ENCODE peak calls at places on chromosome 1, in eight cellular contexts. E is cardiac fibroblast; K is kidney epithelial cell; Q is fibroblast of mammary gland; C is tibial nerve; S is prostate gland; M is aorta; J is CD8-positive, alpha-beta T cell. O is an unnamed sample.
A peak's percentile ranks its signal among the peaks of the same experiment; 100 is the strongest.

GRCh38 chr1:25068829-25069228 is 138.8 kb upstream of the RUNX3 start:
- DNase-seq in E (no peak), K (no peak), Q (no peak), C (no peak), S (no peak), M (peak; percentile 39), J (no peak), O (no peak)

GRCh38 chr1:219239518-219239917 is 65.8 kb downstream of the LYPLAL1 start:
- DNase-seq in E (no peak), K (no peak), Q (no peak), C (no peak), S (no peak), M (no peak), J (no peak), O (no peak)

GRCh38 chr1:106564192-106564591 is 492.3 kb upstream of the PRMT6 start:
- DNase-seq in E (no peak), K (no peak), Q (no peak), C (no peak), S (no peak), M (no peak), J (no peak), O (no peak)

GRCh38 chr1:72635719-72636118 is 353.4 kb upstream of the NEGR1 start:
- DNase-seq in E (peak; percentile 82), K (no peak), Q (peak; percentile 48), C (no peak), S (no peak), M (no peak), J (no peak), O (no peak)

GRCh38 chr1:2803086-2803930 is 1.8 kb upstream of the TTC34 start:
- DNase-seq in E (no peak), K (no peak), Q (no peak), C (no peak), S (no peak), M (peak; percentile 57), J (no peak), O (peak; percentile 44)

GRCh38 chr1:217524787-217525520 is 105.9 kb downstream of the GPATCH2 start:
- DNase-seq in E (peak; percentile 56), K (no peak), Q (peak; percentile 45), C (no peak), S (no peak), M (no peak), J (no peak), O (no peak)

GRCh38 chr1:18037651-18038050 is 69.9 kb upstream of the IGSF21 start:
- DNase-seq in E (no peak), K (no peak), Q (no peak), C (no peak), S (no peak), M (no peak), J (no peak), O (no peak)

GRCh38 chr1:187621961-187622360 is 793.2 kb downstream of the PLA2G4A start:
- DNase-seq in E (no peak), K (no peak), Q (no peak), C (no peak), S (no peak), M (no peak), J (no peak), O (no peak)

GRCh38 chr1:35930593-35931423 is at the start of gene AGO3:
- DNase-seq in E (peak; percentile 73), K (peak; percentile 34), Q (peak; percentile 76), C (peak; percentile 75), S (peak; percentile 78), M (peak; percentile 95), J (peak; percentile 90), O (peak; percentile 88)

GRCh38 chr1:35932941-35933340 is 2.0 kb downstream of the AGO3 start:
- DNase-seq in E (no peak), K (no peak), Q (no peak), C (no peak), S (no peak), M (no peak), J (no peak), O (no peak)

GRCh38 chr1:35929730-35930592 is 944 bp upstream of the AGO3 start:
- DNase-seq in E (peak; percentile 63), K (no peak), Q (peak; percentile 60), C (peak; percentile 40), S (peak; percentile 32), M (peak; percentile 82), J (peak; percentile 53), O (peak; percentile 52)

GRCh38 chr1:35931424-35932157 is 686 bp downstream of the AGO3 start:
- DNase-seq in E (peak; percentile 17), K (no peak), Q (peak; percentile 6), C (peak; percentile 28), S (peak; percentile 37), M (peak; percentile 79), J (no peak), O (no peak)

DNA sequence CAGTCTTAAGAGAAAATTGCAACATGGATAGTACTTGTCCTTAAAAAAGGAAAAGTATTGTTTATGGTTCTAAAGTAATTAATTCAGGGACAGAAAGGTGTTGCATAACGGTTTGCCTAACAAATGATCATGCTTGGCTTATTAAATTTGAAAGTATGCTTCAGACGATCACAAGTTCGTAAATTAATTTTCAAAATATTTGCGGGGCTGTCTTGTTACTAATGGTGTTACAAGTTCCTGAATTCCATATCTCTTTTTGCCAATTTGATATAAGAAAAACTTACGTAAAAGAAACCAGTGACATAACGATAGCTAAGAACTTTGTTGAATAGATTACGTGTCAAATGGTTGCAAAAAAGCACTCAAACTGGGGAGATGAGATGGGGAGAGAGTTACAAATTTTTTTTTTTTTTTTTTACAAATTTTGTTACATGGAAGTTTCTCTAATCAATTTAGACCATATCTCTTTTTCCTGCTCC is 1.3 kb downstream of the AGO3 start:
- DNase-seq in E (no peak), K (no peak), Q (no peak), C (no peak), S (no peak), M (no peak), J (no peak), O (no peak)
- H3K4me3 ChIP-seq in E (peak overlapping the region; percentile 89), K (peak overlapping the region; percentile 81), Q (peak overlapping the region; percentile 81), C (peak overlapping the region; percentile 90), S (peak overlapping the region; percentile 79), M (peak overlapping the region; percentile 80), J (peak overlapping the region; percentile 93), O (peak overlapping the region; percentile 97)

GRCh38 chr1:9629445-9630201 is 21.9 kb upstream of the PIK3CD start:
- DNase-seq in E (no peak), K (no peak), Q (no peak), C (peak; percentile 46), S (no peak), M (no peak), J (peak; percentile 88), O (peak; percentile 74)

GRCh38 chr1:9624081-9624480 is 27.4 kb upstream of the PIK3CD start:
- DNase-seq in E (no peak), K (no peak), Q (no peak), C (no peak), S (no peak), M (no peak), J (no peak), O (no peak)

GRCh38 chr1:9625761-9626160 is 25.8 kb upstream of the PIK3CD start:
- DNase-seq in E (no peak), K (no peak), Q (no peak), C (no peak), S (no peak), M (no peak), J (no peak), O (no peak)

GRCh38 chr1:9628541-9629444 is 22.7 kb upstream of the PIK3CD start:
- DNase-seq in E (no peak), K (no peak), Q (no peak), C (no peak), S (no peak), M (no peak), J (peak; percentile 84), O (no peak)

DNA sequence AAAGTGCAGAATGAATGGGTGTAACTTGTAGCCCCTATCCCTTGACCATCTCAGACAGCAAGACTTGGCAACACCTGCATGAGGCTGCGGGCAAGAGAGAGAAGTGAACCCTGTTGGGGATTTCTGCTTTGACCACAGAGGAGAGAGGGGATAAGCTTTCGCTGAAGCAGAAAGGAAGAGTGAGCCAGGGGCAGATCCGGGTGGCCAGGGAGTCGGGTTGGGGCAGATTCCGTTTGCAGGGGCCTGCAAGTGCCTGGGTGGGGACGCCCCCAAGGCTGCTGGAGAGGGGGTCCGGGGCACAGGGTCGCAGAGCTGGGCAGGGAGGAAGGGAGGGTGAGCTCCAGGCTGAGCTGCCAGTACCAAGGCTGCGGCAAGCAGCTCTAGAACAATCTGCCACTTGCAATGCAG is 25.3 kb upstream of the PIK3CD start:
- DNase-seq in E (no peak), K (no peak), Q (no peak), C (no peak), S (no peak), M (no peak), J (no peak), O (no peak)
- H3K4me3 ChIP-seq in E (no peak overlapping the region), K (no peak overlapping the region), Q (no peak overlapping the region), C (no peak overlapping the region), S (no peak overlapping the region), M (no peak overlapping the region), J (peak overlapping the region; percentile 98), O (no peak overlapping the region)

DNA sequence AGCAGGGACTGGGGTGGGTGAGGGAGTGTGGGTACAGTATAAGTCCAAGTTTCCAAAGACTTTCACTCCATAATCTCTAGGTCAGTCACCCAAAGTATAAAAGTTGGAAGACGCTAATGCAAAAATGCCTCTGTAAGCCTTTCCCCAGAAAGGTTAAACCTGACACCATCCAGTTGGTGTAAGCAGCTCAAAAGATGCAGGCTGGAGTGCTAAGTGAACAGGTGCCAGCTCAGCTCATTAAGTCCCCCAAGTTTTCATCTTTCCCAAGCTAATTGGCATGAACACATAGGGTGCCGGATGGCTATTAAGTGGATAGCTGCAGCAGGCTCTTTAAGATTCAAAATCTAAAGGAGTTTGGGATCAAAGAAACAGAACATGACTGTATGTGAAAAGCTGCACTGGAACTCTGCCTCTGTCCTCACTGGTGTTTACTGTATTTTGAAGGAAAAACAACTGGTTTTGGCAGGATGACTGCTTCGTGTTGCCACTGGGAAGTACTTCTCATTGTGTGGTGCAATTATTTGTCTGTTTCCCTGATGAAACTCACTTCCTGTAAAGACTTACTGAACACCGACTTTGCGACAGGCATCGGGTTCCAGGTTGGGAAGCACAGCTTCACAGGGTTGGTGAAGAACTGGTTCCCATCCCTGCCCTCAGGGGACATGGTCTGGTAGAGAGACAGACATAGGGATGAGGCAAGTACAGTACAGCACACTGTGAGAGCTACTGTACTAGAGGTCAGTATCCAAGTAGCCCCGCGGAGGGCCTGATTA is 152.7 kb downstream of the DAB1 start:
- DNase-seq in E (no peak), K (no peak), Q (no peak), C (no peak), S (no peak), M (no peak), J (no peak), O (no peak)
- H3K4me3 ChIP-seq in E (no peak overlapping the region), K (no peak overlapping the region), Q (no peak overlapping the region), C (no peak overlapping the region), S (no peak overlapping the region), M (no peak overlapping the region), J (no peak overlapping the region), O (no peak overlapping the region)

DNA sequence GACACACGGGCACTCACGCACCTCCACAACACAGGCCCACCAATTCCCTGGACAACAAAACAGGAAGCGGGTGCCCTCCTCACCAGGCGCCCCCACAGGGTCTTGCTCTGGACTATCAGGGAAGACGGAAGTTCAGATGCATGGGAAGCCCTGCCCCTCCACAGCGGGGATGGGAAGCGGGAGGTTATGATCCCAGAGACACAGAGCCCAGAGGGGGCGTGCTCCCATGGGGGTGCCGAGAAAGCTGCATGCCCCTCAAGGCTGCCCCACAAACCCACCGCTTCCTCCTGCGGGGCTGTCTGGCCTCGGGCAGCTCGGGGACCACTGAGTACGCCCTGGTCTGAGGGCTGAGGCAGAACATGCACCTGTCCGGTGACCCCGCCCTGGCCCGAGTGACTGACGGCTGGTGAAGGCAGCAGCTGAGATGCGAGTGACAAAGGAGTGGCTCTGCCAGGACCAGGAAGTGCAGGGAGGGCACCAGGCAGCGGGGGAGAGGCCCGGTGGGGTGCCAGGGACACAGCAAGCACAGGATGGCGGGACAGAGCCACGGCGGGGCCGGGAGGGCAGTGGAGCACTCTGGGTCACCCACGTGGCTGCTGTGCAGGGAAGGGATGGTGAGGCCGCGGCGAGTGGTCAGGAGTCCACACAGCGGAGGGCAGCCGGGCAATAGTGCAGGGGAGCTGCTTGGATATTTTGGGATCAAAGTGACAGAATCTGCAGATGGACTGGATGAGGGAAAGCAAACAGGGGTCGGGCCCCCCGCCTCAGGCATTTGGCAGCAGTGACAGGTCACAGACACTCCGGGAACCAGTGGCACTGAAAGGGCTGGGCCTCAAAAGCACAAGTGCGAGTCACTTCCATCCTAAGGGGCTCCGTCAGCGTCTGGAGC is 18.6 kb downstream of the NADK start:
- DNase-seq in E (no peak), K (no peak), Q (no peak), C (no peak), S (no peak), M (no peak), J (no peak), O (no peak)
- H3K4me3 ChIP-seq in E (no peak overlapping the region), K (no peak overlapping the region), Q (no peak overlapping the region), C (no peak overlapping the region), S (no peak overlapping the region), M (no peak overlapping the region), J (no peak overlapping the region), O (no peak overlapping the region)